ENCODE peak calls at places on chromosomes 2 and 18, in eight cellular contexts. O is GM12865, Z is spleen, L is bronchial epithelial cell, P is cardiac muscle cell, D is brain microvascular endothelial cell, W is left ventricle myocardium inferior, E is fibroblast of lung. R is an unnamed sample.

GRCh38 chr2:95059656-95060370 is 34.3 kb downstream of the MAL start:
- DNase-seq in O (no peak), D (no peak), E (no peak), L (no peak), W (no peak), Z (peak), P (no peak), R (no peak)

GRCh38 chr2:101704046-101704466 is 6.5 kb downstream of the MAP4K4 start:
- DNase-seq in W (no peak), P (peak), Z (no peak), L (peak), D (no peak), E (peak), O (peak), R (no peak)

GRCh38 chr18:29123706-29124530 is 947.0 kb upstream of the CDH2 start:
- DNase-seq in E (peak), O (no peak), D (no peak), Z (no peak), W (no peak), L (peak), P (peak), R (no peak)

GRCh38 chr2:34806891-34807290 is 1207.8 kb upstream of the FAM98A start:
- DNase-seq in Z (no peak), D (no peak), E (no peak), O (no peak), P (no peak), W (no peak), L (peak), R (no peak)

GRCh38 chr2:179340678-179341077 is 76.0 kb upstream of the SESTD1 start:
- DNase-seq in P (peak), L (peak), W (no peak), Z (no peak), E (peak), D (peak), O (no peak), R (no peak)

GRCh38 chr2:2689313-2689712 is 358.2 kb upstream of the MYT1L start:
- DNase-seq in D (no peak), Z (no peak), P (no peak), L (no peak), E (no peak), W (no peak), O (no peak), R (no peak)

GRCh38 chr18:49612515-49613033 is 50.7 kb downstream of the LIPG start:
- DNase-seq in W (no peak), L (peak), D (no peak), P (no peak), Z (no peak), O (peak), E (no peak), R (no peak)

GRCh38 chr2:96264656-96265348 is 995 bp downstream of the TMEM127 start:
- DNase-seq in D (peak), P (peak), W (no peak), O (peak), Z (no peak), L (no peak), E (peak), R (peak)

GRCh38 chr2:74179063-74179865 is 585 bp upstream of the MOB1A start:
- DNase-seq in L (no peak), P (peak), O (peak), W (no peak), D (no peak), E (no peak), Z (peak), R (peak)

GRCh38 chr2:150046211-150046610 is 441.3 kb downstream of the RND3 start:
- DNase-seq in O (no peak), W (no peak), D (peak), Z (no peak), L (peak), E (no peak), P (peak), R (no peak)

GRCh38 chr2:241820625-241821384 is 11.8 kb downstream of the NEU4 start:
- DNase-seq in E (no peak), O (no peak), W (no peak), L (no peak), P (no peak), D (no peak), Z (no peak), R (no peak)

GRCh38 chr2:100416397-100416938 is 1.0 kb downstream of the CHST10 start:
- DNase-seq in E (peak), W (no peak), L (peak), O (peak), Z (no peak), P (peak), D (no peak), R (no peak)

GRCh38 chr18:45755936-45756335 is 32.0 kb downstream of the SLC14A1 start:
- DNase-seq in E (peak), D (peak), O (no peak), Z (no peak), L (no peak), W (no peak), P (peak), R (peak)

GRCh38 chr2:134712334-134712733 is 6.5 kb downstream of the TMEM163 start:
- DNase-seq in D (no peak), L (peak), P (no peak), Z (no peak), O (no peak), W (no peak), E (no peak), R (no peak)

GRCh38 chr18:44761812-44762211 is 81.1 kb downstream of the SETBP1 start:
- DNase-seq in E (no peak), L (peak), Z (no peak), P (no peak), W (no peak), O (no peak), D (no peak), R (no peak)

GRCh38 chr2:218605438-218605837 is 2.3 kb upstream of the PLCD4 start:
- DNase-seq in E (peak), L (no peak), D (peak), Z (no peak), O (no peak), P (peak), W (no peak), R (no peak)

GRCh38 chr2:76296400-76296799 is 585.7 kb upstream of the GCFC2 start:
- DNase-seq in P (no peak), E (no peak), D (no peak), O (peak), Z (no peak), W (no peak), L (no peak), R (no peak)

GRCh38 chr2:58649746-58650145 is 408.6 kb upstream of the FANCL start:
- DNase-seq in L (peak), E (no peak), W (no peak), Z (no peak), O (no peak), P (no peak), D (no peak), R (no peak)

GRCh38 chr18:44859751-44860458 is 179.2 kb downstream of the SETBP1 start:
- DNase-seq in Z (no peak), E (no peak), O (no peak), P (no peak), D (no peak), W (no peak), L (no peak), R (no peak)

GRCh38 chr2:126863336-126864015 is 35.2 kb upstream of the TEX51 start:
- DNase-seq in D (no peak), W (no peak), O (no peak), L (no peak), E (no peak), Z (no peak), P (no peak), R (no peak)

DNA sequence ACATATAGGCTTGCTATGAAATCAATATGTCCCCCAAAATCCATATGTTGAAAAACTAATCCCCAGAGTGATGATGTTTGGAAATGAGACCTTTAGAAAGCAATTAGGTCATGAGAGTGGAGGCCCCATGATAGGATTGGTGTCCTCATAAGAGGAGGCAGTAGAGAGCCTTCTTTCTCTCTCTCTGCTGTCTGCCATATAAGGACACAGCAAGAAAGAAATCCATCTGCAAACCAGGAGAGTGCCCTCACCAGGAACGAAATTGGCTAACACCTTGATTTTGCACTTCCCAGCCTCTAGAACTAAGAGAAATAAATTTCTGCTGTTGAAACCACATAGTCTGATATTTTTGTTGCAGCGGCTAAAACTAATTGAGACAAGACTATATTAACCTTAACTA is 89.5 kb downstream of the NBAS start:
- DNase-seq in D (no peak), P (no peak), O (no peak), Z (no peak), E (no peak), L (no peak), W (no peak), R (no peak)
- TF ChIP-seq CTCF in D (no peak), P (no peak), O (no peak), Z (no peak), E (no peak), L (no peak), W (no peak), R (no peak)

GRCh38 chr18:43129946-43130523 is 14.6 kb upstream of the RIT2 start:
- DNase-seq in L (no peak), E (peak), P (peak), O (no peak), W (no peak), D (peak), Z (no peak), R (no peak)
- H3K4me3 ChIP-seq in L (no peak), E (peak), P (no peak), O (no peak), W (peak), D (peak), Z (peak), R (peak)

GRCh38 chr2:64401501-64401880 is 52.5 kb upstream of the LGALSL start:
- DNase-seq in W (no peak), E (no peak), D (no peak), P (no peak), L (no peak), Z (no peak), O (no peak), R (no peak)

GRCh38 chr2:64403426-64403825 is 50.5 kb upstream of the LGALSL start:
- DNase-seq in P (no peak), Z (no peak), L (no peak), W (no peak), O (no peak), E (no peak), D (no peak), R (no peak)

GRCh38 chr2:64404002-64404731 is 49.8 kb upstream of the LGALSL start:
- DNase-seq in W (peak), E (peak), O (no peak), D (peak), L (peak), P (peak), Z (peak), R (peak)

GRCh38 chr2:64404743-64405142 is 49.2 kb upstream of the LGALSL start:
- DNase-seq in Z (no peak), E (peak), D (no peak), P (peak), L (no peak), O (no peak), W (peak), R (peak)

DNA sequence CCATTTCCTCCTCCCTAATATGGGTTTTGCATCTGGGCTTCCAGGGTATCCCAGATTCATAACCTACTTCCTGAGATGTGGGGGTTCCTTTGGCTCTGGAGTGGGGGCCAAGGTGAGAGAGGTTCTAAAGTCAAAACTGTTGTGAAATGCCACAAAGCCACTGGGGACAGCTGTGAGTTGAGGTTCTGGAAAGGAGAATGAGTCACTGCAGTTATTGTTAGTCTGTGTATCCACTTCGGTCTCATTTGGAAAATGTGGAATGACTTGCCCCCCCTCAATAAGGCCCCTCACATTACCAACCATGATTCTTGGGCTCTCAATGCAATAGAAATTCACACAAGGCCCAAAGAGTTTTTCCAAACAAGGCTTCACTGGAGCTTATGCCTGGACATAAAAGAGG is 51.1 kb upstream of the LGALSL start:
- DNase-seq in E (peak), P (peak), W (no peak), Z (no peak), L (peak), O (no peak), D (peak), R (no peak)
- TF ChIP-seq CTCF in E (no peak), P (peak), W (no peak), Z (no peak), L (peak), O (no peak), D (peak), R (no peak)

DNA sequence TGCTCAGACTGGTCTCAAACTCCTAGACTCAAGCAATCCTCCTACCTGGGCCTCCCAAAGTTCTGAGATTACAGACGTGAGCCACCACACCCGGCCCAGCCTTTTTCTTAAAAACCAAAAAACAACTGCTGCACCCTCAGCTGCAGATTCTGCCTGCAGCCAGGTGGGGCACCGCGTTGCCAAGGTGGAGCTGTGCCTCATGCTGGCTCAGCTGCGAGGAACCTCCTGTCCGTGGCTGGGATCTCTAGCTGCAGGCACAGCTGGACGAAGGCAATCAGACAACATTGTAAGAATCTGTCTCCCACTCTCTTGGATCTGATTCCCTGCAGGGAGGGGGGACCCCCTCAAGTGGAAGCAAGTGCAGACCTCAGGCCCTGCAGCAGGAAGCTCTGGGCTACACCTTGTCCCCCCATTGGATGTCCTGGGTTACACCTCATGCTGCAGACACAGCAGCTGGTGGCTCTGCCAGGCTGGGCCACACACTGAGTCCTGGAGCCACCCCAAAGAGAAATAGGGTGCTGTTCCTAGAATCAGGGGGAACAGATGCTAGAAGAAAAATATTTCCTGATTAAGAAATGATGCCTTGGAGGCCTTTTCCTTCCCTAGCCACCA is 24.1 kb downstream of the CIDEA start:
- DNase-seq in P (peak), O (peak), E (peak), D (no peak), L (peak), Z (no peak), W (no peak), R (no peak)
- H3K4me3 ChIP-seq in P (peak), O (no peak), E (peak), D (peak), L (no peak), Z (peak), W (peak), R (no peak)

GRCh38 chr18:47284691-47285370 is 33.4 kb upstream of the SKOR2 start:
- DNase-seq in O (peak), E (no peak), Z (no peak), D (no peak), P (no peak), W (no peak), L (no peak), R (no peak)

GRCh38 chr18:47285456-47285855 is 34.0 kb upstream of the SKOR2 start:
- DNase-seq in Z (no peak), P (no peak), E (no peak), W (no peak), L (no peak), O (no peak), D (no peak), R (no peak)

GRCh38 chr18:47286776-47287410 is 35.4 kb upstream of the SKOR2 start:
- DNase-seq in E (no peak), D (no peak), O (no peak), L (no peak), P (no peak), Z (no peak), W (no peak), R (no peak)

GRCh38 chr18:47280121-47280520 is 28.7 kb upstream of the SKOR2 start:
- DNase-seq in D (no peak), O (no peak), E (no peak), L (no peak), P (no peak), W (no peak), Z (no peak), R (no peak)

DNA sequence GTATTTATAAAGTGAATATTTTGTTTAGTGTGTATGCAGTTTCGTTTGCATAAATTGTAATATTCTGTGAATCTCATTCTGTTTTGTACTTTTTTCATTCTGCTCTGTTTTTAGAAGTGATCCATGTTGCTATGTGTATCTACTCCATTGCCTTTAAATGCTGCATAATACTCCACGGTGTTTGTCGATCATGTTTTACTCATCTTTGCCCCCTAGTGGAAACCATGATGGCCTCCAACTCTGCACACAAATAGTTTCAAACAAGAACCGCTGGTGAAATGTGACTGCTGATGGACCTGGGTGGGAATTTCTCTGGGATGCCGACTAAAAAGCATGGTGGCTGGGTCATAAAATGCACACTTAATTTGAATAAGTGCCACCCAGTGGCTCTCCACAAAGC is 32.0 kb upstream of the SKOR2 start:
- DNase-seq in Z (no peak), P (peak), D (peak), W (no peak), L (peak), E (peak), O (peak), R (no peak)
- TF ChIP-seq CTCF in Z (peak), P (peak), D (peak), W (peak), L (peak), E (peak), O (peak), R (peak)

DNA sequence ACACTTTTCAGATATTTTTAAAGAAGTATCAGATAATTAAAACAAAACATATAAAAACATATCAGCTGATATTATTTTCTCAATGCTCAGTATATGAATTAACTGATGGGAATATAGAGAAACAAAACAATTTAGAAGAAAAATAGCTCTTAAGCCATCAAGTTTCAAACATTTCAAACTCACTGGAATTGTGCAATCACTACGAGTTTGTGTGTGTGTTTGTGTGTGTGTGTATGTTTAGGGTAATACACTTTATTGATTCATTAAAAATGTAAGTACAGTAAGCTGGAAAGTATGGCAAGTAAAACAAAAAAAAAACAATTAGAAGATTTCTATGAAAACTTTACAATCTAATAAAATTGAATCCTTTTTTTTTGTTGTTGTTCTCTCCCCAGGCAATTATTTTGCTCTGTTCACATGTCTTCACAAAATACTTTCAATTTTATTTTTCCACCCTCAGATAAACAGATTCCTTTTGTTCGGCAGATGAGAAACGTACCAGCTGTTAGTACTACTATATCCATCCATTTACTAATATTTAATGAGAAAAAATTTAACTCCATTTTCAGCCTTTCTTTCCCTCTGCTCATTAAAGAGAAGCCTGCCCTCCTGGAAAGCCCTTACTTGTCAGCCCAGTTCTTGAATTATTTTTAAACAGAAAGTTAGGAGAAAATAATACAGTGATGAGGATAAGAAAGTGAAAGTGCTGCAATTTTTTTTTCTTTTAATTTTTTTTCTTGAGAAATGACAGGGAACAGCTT is 87.6 kb downstream of the SLC8A1 start:
- DNase-seq in P (peak), Z (no peak), W (no peak), E (peak), O (no peak), L (peak), D (no peak), R (no peak)
- H3K4me3 ChIP-seq in P (no peak), Z (peak), W (peak), E (peak), O (no peak), L (no peak), D (peak), R (peak)

GRCh38 chr2:158998486-158999248 is 30.2 kb downstream of the TANC1 start:
- DNase-seq in Z (no peak), D (peak), W (no peak), O (no peak), E (peak), L (no peak), P (peak), R (peak)

GRCh38 chr2:158995677-158996049 is 27.2 kb downstream of the TANC1 start:
- DNase-seq in D (no peak), L (no peak), O (no peak), P (no peak), Z (no peak), E (no peak), W (no peak), R (no peak)

GRCh38 chr2:158994920-158995676 is 26.7 kb downstream of the TANC1 start:
- DNase-seq in E (no peak), D (no peak), W (no peak), O (peak), Z (no peak), P (peak), L (no peak), R (no peak)

GRCh38 chr2:158997037-158997785 is 28.8 kb downstream of the TANC1 start:
- DNase-seq in W (no peak), L (no peak), D (no peak), O (no peak), Z (no peak), P (no peak), E (no peak), R (no peak)

GRCh38 chr2:158996378-158996993 is 28.0 kb downstream of the TANC1 start:
- DNase-seq in D (no peak), W (no peak), P (no peak), Z (no peak), O (no peak), E (no peak), L (no peak), R (no peak)
- TF ChIP-seq CTCF in D (no peak), W (peak), P (peak), Z (no peak), O (peak), E (no peak), L (no peak), R (no peak)

GRCh38 chr2:168354499-168354898 is 101.6 kb upstream of the CERS6 start:
- DNase-seq in L (no peak), P (no peak), O (no peak), D (no peak), W (no peak), Z (no peak), E (no peak), R (no peak)

GRCh38 chr2:168355779-168356178 is 100.3 kb upstream of the CERS6 start:
- DNase-seq in E (no peak), O (no peak), P (no peak), W (no peak), D (no peak), Z (no peak), L (no peak), R (no peak)

GRCh38 chr2:168355110-168355509 is 101.0 kb upstream of the CERS6 start:
- DNase-seq in P (no peak), L (no peak), W (no peak), Z (no peak), O (no peak), D (no peak), E (no peak), R (no peak)

GRCh38 chr2:168359082-168359481 is 97.0 kb upstream of the CERS6 start:
- DNase-seq in W (no peak), O (no peak), D (no peak), E (no peak), Z (no peak), L (no peak), P (no peak), R (no peak)

GRCh38 chr2:168357799-168358504 is 98.1 kb upstream of the CERS6 start:
- DNase-seq in Z (no peak), D (no peak), E (no peak), P (no peak), W (no peak), O (peak), L (no peak), R (no peak)
- H3K4me3 ChIP-seq in Z (no peak), D (no peak), E (no peak), P (no peak), W (no peak), O (no peak), L (no peak), R (no peak)

R was measured in adrenal gland.